ENCODE peak calls at places on chromosome X, in six cellular contexts. S is H1, C is HepG2, T is HCT116, L is NT2/D1, U is GM12878. K is an unnamed sample.

GRCh38 chrX:87525771-87526229 is 8.2 kb downstream of the KLHL4 start:
- DNase-seq in U (no peak), T (no peak), C (no peak), L (no peak), S (no peak), K (peak)

GRCh38 chrX:24498975-24499374 is 33.9 kb downstream of the PDK3 start:
- DNase-seq in C (no peak), U (no peak), T (no peak), S (no peak), L (no peak), K (no peak)

GRCh38 chrX:78092296-78092695 is 11.8 kb upstream of the PGK1 start:
- DNase-seq in S (peak), C (peak), U (peak), L (no peak), T (peak), K (no peak)

GRCh38 chrX:115940348-115940747 is 230.2 kb upstream of the AGTR2 start:
- DNase-seq in C (no peak), U (no peak), L (no peak), S (no peak), T (no peak), K (no peak)

GRCh38 chrX:85627363-85627762 is 247.9 kb upstream of the POF1B start:
- DNase-seq in T (no peak), L (no peak), C (no peak), S (no peak), U (no peak), K (no peak)

GRCh38 chrX:8724176-8724757 is 7.7 kb downstream of the ANOS1 start:
- DNase-seq in T (no peak), L (peak), C (no peak), S (no peak), U (no peak), K (no peak)

GRCh38 chrX:4315891-4316290 is 602.4 kb upstream of the PRKX start:
- DNase-seq in C (no peak), T (no peak), L (no peak), U (no peak), S (no peak), K (no peak)

GRCh38 chrX:153970398-153971123 is 1.1 kb downstream of the HCFC1 start:
- DNase-seq in C (peak), T (no peak), S (peak), U (no peak), L (peak), K (peak)

GRCh38 chrX:150655713-150656266 is 37.4 kb upstream of the MTMR1 start:
- DNase-seq in C (no peak), L (no peak), T (no peak), U (no peak), S (no peak), K (no peak)

GRCh38 chrX:2343413-2343812 is 157.4 kb downstream of the DHRSX start:
- DNase-seq in S (no peak), U (no peak), C (no peak), L (no peak), T (no peak), K (peak)

GRCh38 chrX:109733658-109734022 is 583 bp upstream of the ACSL4 start:
- DNase-seq in C (no peak), S (no peak), T (no peak), U (no peak), L (no peak), K (no peak)

GRCh38 chrX:67538383-67538782 is 5.4 kb upstream of the AR start:
- DNase-seq in L (no peak), T (no peak), C (no peak), S (no peak), U (no peak), K (no peak)

GRCh38 chrX:71604141-71604540 is 14.2 kb downstream of the CXCR3 start:
- DNase-seq in L (no peak), T (no peak), C (no peak), S (no peak), U (no peak), K (no peak)

GRCh38 chrX:111743316-111743715 is 62.3 kb downstream of the ALG13 start:
- DNase-seq in U (no peak), S (no peak), T (no peak), C (no peak), L (no peak), K (no peak)

GRCh38 chrX:64202808-64203320 is 2.6 kb downstream of the AMER1 start:
- DNase-seq in U (no peak), L (no peak), T (no peak), S (no peak), C (no peak), K (no peak)

GRCh38 chrX:16222123-16222522 is 54.8 kb downstream of the MAGEB17 start:
- DNase-seq in L (no peak), U (no peak), S (no peak), T (no peak), C (no peak), K (no peak)

GRCh38 chrX:8183281-8183680 is 12.2 kb upstream of the VCX2 start:
- DNase-seq in U (no peak), L (no peak), T (no peak), C (no peak), S (no peak), K (no peak)

DNA sequence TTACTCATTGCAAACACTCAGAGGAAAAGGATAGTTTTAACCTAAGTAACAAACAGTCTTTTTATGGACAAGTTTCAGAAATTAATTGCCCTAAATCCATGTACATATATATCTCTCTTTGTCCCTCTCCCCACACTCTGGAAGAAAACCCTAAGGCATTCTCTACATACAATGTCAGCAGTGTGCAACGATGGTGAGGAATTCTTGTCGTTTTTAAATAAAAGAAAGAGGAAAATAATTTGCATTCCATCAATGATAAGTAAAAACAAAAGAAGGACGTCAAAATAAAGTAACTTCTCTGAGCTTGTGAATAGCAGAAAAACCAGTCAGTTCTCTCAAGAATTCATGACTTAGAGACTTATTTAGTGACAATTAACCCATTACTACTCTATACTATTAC is 550.5 kb upstream of the DIPK2B start:
- DNase-seq in S (no peak), T (no peak), L (no peak), U (no peak), C (no peak), K (no peak)
- TF ChIP-seq ZNF274 in S (no peak), T (no peak), L (no peak), U (no peak), C (no peak), K (no peak)

GRCh38 chrX:39816871-39817731 is 280.7 kb downstream of the BCOR start:
- DNase-seq in U (no peak), C (no peak), S (peak), T (no peak), L (peak), K (peak)
- TF ChIP-seq ZNF274 in U (no peak), C (no peak), S (no peak), T (no peak), L (no peak), K (no peak)

DNA sequence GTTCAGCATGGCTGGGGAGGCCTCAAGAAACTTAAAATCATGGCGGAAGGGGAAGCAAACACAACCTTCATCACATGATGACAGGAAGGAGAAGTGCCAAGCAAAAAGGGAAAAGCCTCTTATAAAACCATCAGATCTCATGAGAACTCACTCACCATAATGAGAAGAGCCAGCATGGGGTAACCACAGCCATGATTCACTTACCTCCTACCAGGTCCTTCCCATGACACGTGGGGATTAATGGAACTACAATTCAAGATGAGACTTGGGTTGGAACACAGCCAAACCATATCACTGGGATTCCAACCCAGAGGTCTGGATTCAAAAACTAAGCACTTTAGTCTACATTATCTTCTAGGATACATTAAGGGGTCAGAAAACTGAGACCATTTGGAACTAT is 609.6 kb upstream of the SPANXN1 start:
- DNase-seq in U (no peak), L (no peak), T (no peak), C (no peak), S (no peak), K (no peak)
- TF ChIP-seq ZNF274 in U (no peak), L (no peak), T (no peak), C (no peak), S (no peak), K (no peak)

GRCh38 chrX:41005445-41005992 is 79.7 kb upstream of the USP9X start:
- DNase-seq in L (peak), S (no peak), T (no peak), U (no peak), C (no peak), K (no peak)
- TF ChIP-seq ZNF274 in L (no peak), S (no peak), T (no peak), U (no peak), C (no peak), K (no peak)

GRCh38 chrX:53048169-53049126 is at the start of gene GPR173:
- DNase-seq in L (peak), U (no peak), T (no peak), S (peak), C (no peak), K (no peak)
- TF ChIP-seq ZNF274 in L (no peak), U (no peak), T (no peak), S (no peak), C (no peak), K (no peak)

DNA sequence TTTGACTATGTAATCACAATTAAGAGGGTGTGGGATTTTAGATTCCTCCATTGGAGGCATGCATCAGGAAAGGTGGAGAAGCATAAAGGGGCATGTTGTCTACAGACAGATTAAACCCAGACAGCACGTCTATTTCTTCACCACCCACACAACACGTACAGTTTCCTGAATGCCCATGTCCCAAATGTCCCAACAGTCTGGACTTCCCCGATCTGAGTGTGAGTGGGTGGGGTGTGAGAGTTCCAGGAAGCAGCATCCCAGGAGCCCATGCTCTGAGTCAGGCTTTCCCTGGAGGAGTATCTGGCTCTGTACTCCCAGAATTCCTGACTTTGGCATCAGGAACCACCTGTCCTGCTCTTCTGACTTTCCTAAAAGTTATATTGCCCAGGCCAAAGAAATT is 30.8 kb upstream of the NDP start:
- DNase-seq in C (no peak), S (no peak), U (no peak), L (no peak), T (no peak), K (no peak)
- TF ChIP-seq ZNF274 in C (no peak), S (no peak), U (no peak), L (no peak), T (no peak), K (no peak)

GRCh38 chrX:128335671-128336070 is 283.5 kb upstream of the ACTRT1 start:
- DNase-seq in C (no peak), S (no peak), L (no peak), T (no peak), U (no peak), K (no peak)
- TF ChIP-seq ZNF274 in C (no peak), S (no peak), L (no peak), T (no peak), U (no peak), K (no peak)

GRCh38 chrX:31199051-31199769 is 127.4 kb upstream of the FTHL17 start:
- DNase-seq in C (no peak), T (no peak), L (no peak), S (no peak), U (no peak), K (no peak)
- TF ChIP-seq ZNF274 in C (no peak), T (no peak), L (no peak), S (no peak), U (no peak), K (no peak)

K was measured in K562.